ENCODE peak calls at places on chromosome 20, in seven cellular contexts. D is upper lobe of right lung; V is fibroblast of lung; S is NT2/D1; Z is CD8-positive, alpha-beta T cell; Y is PC-9; I is heart right ventricle. B is an unnamed sample.

GRCh38 chr20:60808701-60809100 is 443.4 kb upstream of the CDH4 start:
- DNase-seq in D (no peak), V (no peak), S (no peak), Z (no peak), Y (no peak), I (no peak), B (no peak)

GRCh38 chr20:35954907-35955251 is 577 bp upstream of the SCAND1 start:
- DNase-seq in D (no peak), V (peak; percentile 66), S (no peak), Z (no peak), Y (peak; percentile 46), I (no peak), B (no peak)

GRCh38 chr20:62816879-62817873 is at the start of gene COL9A3:
- DNase-seq in D (no peak), V (no peak), S (no peak), Z (no peak), Y (no peak), I (no peak), B (no peak)

GRCh38 chr20:34220581-34220980 is 20.6 kb upstream of the ASIP start:
- DNase-seq in D (no peak), V (peak; percentile 2), S (no peak), Z (no peak), Y (no peak), I (no peak), B (no peak)

GRCh38 chr20:48818031-48818370 is 9.8 kb downstream of the PREX1 start:
- DNase-seq in D (no peak), V (no peak), S (no peak), Z (no peak), Y (no peak), I (no peak), B (no peak)

GRCh38 chr20:766906-767305 is 1.4 kb downstream of the SLC52A3 start:
- DNase-seq in D (no peak), V (no peak), S (no peak), Z (no peak), Y (peak; percentile 94), I (no peak), B (no peak)

GRCh38 chr20:1994627-1995026 is 769 bp upstream of the PDYN start:
- DNase-seq in D (no peak), V (no peak), S (no peak), Z (no peak), Y (no peak), I (no peak), B (no peak)

GRCh38 chr20:50475879-50476292 is 34.3 kb upstream of the PTPN1 start:
- DNase-seq in D (no peak), V (peak; percentile 61), S (no peak), Z (no peak), Y (peak; percentile 65), I (no peak), B (no peak)

GRCh38 chr20:31595654-31596411 is 9.3 kb upstream of the ID1 start:
- DNase-seq in D (peak; percentile 91), V (peak; percentile 99), S (no peak), Z (no peak), Y (peak; percentile 87), I (peak; percentile 89), B (no peak)

GRCh38 chr20:24989162-24989561 is 3.4 kb downstream of the APMAP start:
- DNase-seq in D (no peak), V (no peak), S (no peak), Z (no peak), Y (no peak), I (no peak), B (no peak)

GRCh38 chr20:50586531-50587232 is 76.5 kb downstream of the PTPN1 start:
- DNase-seq in D (no peak), V (no peak), S (no peak), Z (no peak), Y (no peak), I (no peak), B (no peak)

GRCh38 chr20:57500941-57501340 is 24.0 kb downstream of the CTCFL start:
- DNase-seq in D (no peak), V (no peak), S (no peak), Z (no peak), Y (no peak), I (no peak), B (no peak)

GRCh38 chr20:35463455-35464300 is 8.3 kb downstream of the CEP250 start:
- DNase-seq in D (no peak), V (peak; percentile 82), S (peak; percentile 72), Z (peak; percentile 61), Y (peak; percentile 56), I (peak; percentile 63), B (peak; percentile 50)

GRCh38 chr20:347640-348484 is 951 bp downstream of the NRSN2 start:
- DNase-seq in D (peak; percentile 94), V (peak; percentile 96), S (peak; percentile 97), Z (peak; percentile 56), Y (peak; percentile 40), I (peak; percentile 92), B (peak; percentile 80)

GRCh38 chr20:40497781-40498691 is 191.0 kb downstream of the MAFB start:
- DNase-seq in D (peak; percentile 84), V (peak; percentile 38), S (no peak), Z (no peak), Y (peak; percentile 57), I (peak; percentile 19), B (no peak)

GRCh38 chr20:41340327-41341055 is at the start of gene LPIN3:
- DNase-seq in D (peak; percentile 94), V (peak; percentile 91), S (peak; percentile 88), Z (peak; percentile 33), Y (peak; percentile 92), I (peak; percentile 89), B (peak; percentile 66)

GRCh38 chr20:4065405-4065841 is 50.1 kb upstream of the RNF24 start:
- DNase-seq in D (no peak), V (peak; percentile 90), S (no peak), Z (no peak), Y (no peak), I (no peak), B (no peak)

GRCh38 chr20:46021361-46022359 is 7.4 kb upstream of the SLC12A5 start:
- DNase-seq in D (peak; percentile 70), V (no peak), S (peak; percentile 93), Z (peak; percentile 38), Y (peak; percentile 50), I (no peak), B (no peak)

GRCh38 chr20:49386848-49387605 is 95.4 kb downstream of the KCNB1 start:
- DNase-seq in D (no peak), V (no peak), S (no peak), Z (no peak), Y (no peak), I (no peak), B (no peak)

GRCh38 chr20:38338849-38339520 is 7.3 kb upstream of the LBP start:
- DNase-seq in D (no peak), V (peak; percentile 21), S (no peak), Z (no peak), Y (peak; percentile 34), I (no peak), B (peak; percentile 54)

GRCh38 chr20:21096321-21097043 is 9.7 kb downstream of the LINC00237 start:
- DNase-seq in D (no peak), V (no peak), S (no peak), Z (no peak), Y (peak; percentile 55), I (no peak), B (no peak)

GRCh38 chr20:49792006-49792405 is 20.6 kb upstream of the SLC9A8 start:
- DNase-seq in D (no peak), V (no peak), S (no peak), Z (no peak), Y (no peak), I (no peak), B (no peak)

GRCh38 chr20:45933231-45934045 is 1.0 kb upstream of the PCIF1 start:
- DNase-seq in D (peak; percentile 80), V (peak; percentile 75), S (peak; percentile 86), Z (peak; percentile 63), Y (peak; percentile 76), I (peak; percentile 81), B (peak; percentile 89)

GRCh38 chr20:30488941-30489601 is 768.4 kb upstream of the DEFB115 start:
- DNase-seq in D (no peak), V (no peak), S (no peak), Z (no peak), Y (no peak), I (no peak), B (no peak)
- H3K9me3 ChIP-seq in D (no peaks in the 10 kb centered on the region), V (no peaks in the 10 kb centered on the region), S (no peaks in the 10 kb centered on the region), Z (no peaks in the 10 kb centered on the region), Y (no peaks in the 10 kb centered on the region), I (no peaks in the 10 kb centered on the region), B (no peaks in the 10 kb centered on the region)

GRCh38 chr20:56442381-56443365 is 25.8 kb upstream of the RTF2 start:
- DNase-seq in D (no peak), V (no peak), S (no peak), Z (no peak), Y (peak; percentile 29), I (no peak), B (no peak)
- H3K4me1 ChIP-seq in D (peaks cover 26% of the 10 kb centered on the region), V (peaks cover 37% of the 10 kb centered on the region), S (peaks cover 19% of the 10 kb centered on the region), Z (peaks cover 52% of the 10 kb centered on the region), Y (no peaks in the 10 kb centered on the region), I (peaks cover 25% of the 10 kb centered on the region), B (no peaks in the 10 kb centered on the region)

DNA sequence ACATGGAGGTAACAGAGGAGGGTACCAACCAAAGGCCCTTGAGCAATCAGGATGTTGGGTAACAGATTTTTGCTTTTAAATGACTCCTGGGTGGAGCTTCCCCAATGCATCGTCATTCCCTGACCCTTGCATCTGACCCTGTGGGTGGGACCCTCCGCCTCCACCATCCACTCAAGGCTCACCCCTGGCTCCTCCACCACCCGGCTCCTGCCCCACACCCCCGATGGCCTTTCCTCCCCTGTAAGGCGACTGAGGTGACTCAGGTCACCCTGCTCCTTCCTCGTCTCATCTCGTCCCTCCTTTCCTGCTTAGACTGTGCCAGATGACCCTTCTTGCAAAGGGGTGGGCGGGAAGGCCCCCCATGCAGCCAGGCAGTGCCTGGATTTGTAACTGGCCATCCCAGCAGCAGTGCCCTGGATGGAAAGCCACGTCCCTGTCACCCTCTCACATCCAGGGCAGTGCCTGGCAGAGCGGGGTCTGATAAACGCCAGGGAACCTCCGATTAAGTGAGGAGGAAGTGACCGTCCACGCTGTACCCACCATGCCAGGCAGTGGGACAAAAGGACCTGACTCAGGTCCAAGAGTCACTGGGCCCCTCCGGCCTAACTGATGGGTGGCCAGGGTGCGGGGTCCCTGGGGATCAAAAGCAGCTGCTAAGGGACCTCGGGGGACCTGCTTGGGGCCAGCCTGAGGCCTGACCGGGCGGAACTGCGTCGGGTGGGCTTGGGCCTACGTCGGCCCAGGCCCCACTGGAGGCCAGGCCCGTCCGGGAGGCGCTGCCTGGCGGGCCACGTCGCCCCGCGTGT is 624 bp upstream of the NPEPL1 start:
- DNase-seq in D (peak; percentile 86), V (peak; percentile 53), S (no peak), Z (no peak), Y (no peak), I (peak; percentile 56), B (no peak)
- H3K4me3 ChIP-seq in D (peak overlapping the region; percentile 23), V (no peak overlapping the region), S (no peak overlapping the region), Z (no peak overlapping the region), Y (no peak overlapping the region), I (peak overlapping the region; percentile 38), B (no peak overlapping the region)

GRCh38 chr20:17024513-17025105 is 202.2 kb upstream of the PCSK2 start:
- DNase-seq in D (no peak), V (no peak), S (peak; percentile 63), Z (no peak), Y (no peak), I (no peak), B (peak; percentile 35)

GRCh38 chr20:17026346-17026745 is 200.5 kb upstream of the PCSK2 start:
- DNase-seq in D (no peak), V (no peak), S (no peak), Z (no peak), Y (no peak), I (no peak), B (no peak)

GRCh38 chr20:17023811-17024210 is 203.0 kb upstream of the PCSK2 start:
- DNase-seq in D (peak; percentile 76), V (no peak), S (peak; percentile 30), Z (no peak), Y (no peak), I (no peak), B (peak; percentile 22)

GRCh38 chr20:17021481-17021880 is 205.4 kb upstream of the PCSK2 start:
- DNase-seq in D (no peak), V (no peak), S (no peak), Z (no peak), Y (no peak), I (no peak), B (no peak)

GRCh38 chr20:17023036-17023435 is 203.8 kb upstream of the PCSK2 start:
- DNase-seq in D (no peak), V (no peak), S (no peak), Z (no peak), Y (no peak), I (no peak), B (no peak)
- H3K9me3 ChIP-seq in D (no peaks in the 10 kb centered on the region), V (no peaks in the 10 kb centered on the region), S (peaks cover 11% of the 10 kb centered on the region), Z (no peaks in the 10 kb centered on the region), Y (no peaks in the 10 kb centered on the region), I (no peaks in the 10 kb centered on the region), B (no peaks in the 10 kb centered on the region)